ENCODE peak calls at places on chromosomes 12 and 14, in nine cellular contexts. F is pancreas; W is esophagus muscularis mucosa; T is CD4-positive, CD25-positive, alpha-beta regulatory T cell; G is HL-60; Z is aorta; J is kidney; B is tibial artery; V is psoas muscle. C is an unnamed sample.

GRCh38 chr12:84986586-84986985 is 49.5 kb downstream of the TSPAN19 start:
- DNase-seq in F (no peak), W (no peak), Z (no peak), B (no peak), J (no peak), T (no peak), G (no peak), V (no peak), C (no peak)

GRCh38 chr14:94562019-94562418 is 777 bp downstream of the SERPINA4 start:
- DNase-seq in B (peak), G (no peak), F (no peak), V (no peak), W (no peak), T (no peak), J (no peak), Z (no peak), C (no peak)

GRCh38 chr12:1494856-1495255 is 99.5 kb downstream of the FBXL14 start:
- DNase-seq in B (no peak), G (no peak), J (no peak), F (no peak), T (no peak), W (no peak), Z (no peak), V (no peak), C (no peak)

GRCh38 chr12:113130457-113131135 is 5.0 kb downstream of the RASAL1 start:
- DNase-seq in T (no peak), B (no peak), Z (no peak), F (peak), J (peak), G (no peak), W (no peak), V (no peak), C (no peak)

GRCh38 chr14:55097894-55098560 is 31.0 kb upstream of the LGALS3 start:
- DNase-seq in V (no peak), G (no peak), F (no peak), W (no peak), T (peak), Z (no peak), B (no peak), J (no peak), C (peak)

GRCh38 chr12:19484738-19485137 is 45.4 kb downstream of the AEBP2 start:
- DNase-seq in T (no peak), J (no peak), G (no peak), W (no peak), Z (no peak), F (no peak), V (no peak), B (no peak), C (no peak)

GRCh38 chr12:67355428-67356385 is 86.5 kb downstream of the CAND1 start:
- DNase-seq in F (no peak), V (no peak), Z (no peak), T (peak), B (no peak), G (no peak), W (no peak), J (no peak), C (no peak)

GRCh38 chr12:57006809-57007475 is 596 bp upstream of the ZBTB39 start:
- DNase-seq in J (no peak), V (no peak), Z (no peak), G (no peak), F (no peak), T (no peak), B (no peak), W (no peak), C (no peak)

GRCh38 chr14:68794130-68794855 is 1.4 kb upstream of the ZFP36L1 start:
- DNase-seq in G (peak), T (peak), F (peak), B (peak), V (peak), Z (peak), W (peak), J (peak), C (peak)

GRCh38 chr14:29028973-29029582 is 262.5 kb downstream of the FOXG1 start:
- DNase-seq in B (no peak), G (no peak), F (peak), T (no peak), J (no peak), W (no peak), V (no peak), Z (no peak), C (peak)

GRCh38 chr14:59657769-59658168 is 81.2 kb upstream of the CCDC175 start:
- DNase-seq in F (no peak), Z (no peak), B (no peak), J (peak), G (no peak), V (no peak), W (no peak), T (no peak), C (no peak)

GRCh38 chr12:88375301-88375959 is 204.8 kb downstream of the KITLG start:
- DNase-seq in V (no peak), Z (no peak), B (no peak), J (peak), T (no peak), W (no peak), F (no peak), G (no peak), C (no peak)

GRCh38 chr12:16636435-16637055 is 30.6 kb upstream of the LMO3 start:
- DNase-seq in B (no peak), Z (no peak), F (no peak), T (no peak), V (no peak), J (no peak), G (no peak), W (no peak), C (no peak)

GRCh38 chr14:92408186-92408585 is 85.2 kb downstream of the SLC24A4 start:
- DNase-seq in W (no peak), F (no peak), T (no peak), Z (no peak), J (no peak), B (no peak), V (no peak), G (no peak), C (no peak)

GRCh38 chr12:113048716-113049127 is 7.8 kb upstream of the DTX1 start:
- DNase-seq in Z (no peak), J (no peak), G (peak), T (peak), B (no peak), F (no peak), W (no peak), V (no peak), C (no peak)

GRCh38 chr14:41488401-41488800 is 118.3 kb upstream of the LRFN5 start:
- DNase-seq in G (no peak), B (no peak), J (no peak), F (no peak), V (no peak), Z (no peak), T (no peak), W (no peak), C (no peak)

GRCh38 chr12:48832321-48833060 is 14.2 kb downstream of the CACNB3 start:
- DNase-seq in B (no peak), W (no peak), J (no peak), F (no peak), G (no peak), V (no peak), T (no peak), Z (no peak), C (no peak)

GRCh38 chr14:77088219-77088618 is 9.8 kb upstream of the CIPC start:
- DNase-seq in G (no peak), B (no peak), W (no peak), V (no peak), Z (no peak), T (no peak), J (no peak), F (no peak), C (no peak)

GRCh38 chr14:106491851-106492250 is 965.5 kb downstream of the TMEM121 start:
- DNase-seq in J (no peak), V (no peak), F (peak), T (no peak), W (peak), Z (no peak), G (peak), B (no peak), C (no peak)

GRCh38 chr14:90555126-90556049 is 158.6 kb downstream of the CALM1 start:
- DNase-seq in T (no peak), J (peak), V (no peak), W (no peak), F (no peak), B (no peak), G (no peak), Z (peak), C (no peak)

GRCh38 chr12:88578274-88578673 is 2.0 kb downstream of the KITLG start:
- DNase-seq in Z (no peak), J (no peak), B (no peak), W (no peak), V (no peak), G (no peak), T (no peak), F (no peak), C (no peak)

GRCh38 chr12:98188649-98189048 is 326.7 kb upstream of the TMPO start:
- DNase-seq in Z (no peak), B (no peak), G (no peak), V (no peak), J (no peak), W (no peak), F (no peak), T (no peak), C (no peak)

GRCh38 chr12:2490746-2491145 is 304.0 kb upstream of the FKBP4 start:
- DNase-seq in G (no peak), T (no peak), V (no peak), B (no peak), W (no peak), J (no peak), Z (no peak), F (no peak), C (no peak)

GRCh38 chr12:13905795-13906194 is 75.6 kb downstream of the GRIN2B start:
- DNase-seq in Z (no peak), G (no peak), J (no peak), W (no peak), B (no peak), V (no peak), F (no peak), T (no peak), C (no peak)

GRCh38 chr14:74965770-74966153 is 10.4 kb upstream of the PGF start:
- DNase-seq in V (no peak), Z (no peak), B (no peak), G (no peak), T (no peak), J (no peak), F (no peak), W (no peak), C (no peak)

GRCh38 chr14:76870146-76870545 is 43.9 kb downstream of the LRRC74A start:
- DNase-seq in Z (no peak), B (no peak), G (no peak), W (no peak), F (no peak), T (no peak), J (no peak), V (no peak), C (no peak)

DNA sequence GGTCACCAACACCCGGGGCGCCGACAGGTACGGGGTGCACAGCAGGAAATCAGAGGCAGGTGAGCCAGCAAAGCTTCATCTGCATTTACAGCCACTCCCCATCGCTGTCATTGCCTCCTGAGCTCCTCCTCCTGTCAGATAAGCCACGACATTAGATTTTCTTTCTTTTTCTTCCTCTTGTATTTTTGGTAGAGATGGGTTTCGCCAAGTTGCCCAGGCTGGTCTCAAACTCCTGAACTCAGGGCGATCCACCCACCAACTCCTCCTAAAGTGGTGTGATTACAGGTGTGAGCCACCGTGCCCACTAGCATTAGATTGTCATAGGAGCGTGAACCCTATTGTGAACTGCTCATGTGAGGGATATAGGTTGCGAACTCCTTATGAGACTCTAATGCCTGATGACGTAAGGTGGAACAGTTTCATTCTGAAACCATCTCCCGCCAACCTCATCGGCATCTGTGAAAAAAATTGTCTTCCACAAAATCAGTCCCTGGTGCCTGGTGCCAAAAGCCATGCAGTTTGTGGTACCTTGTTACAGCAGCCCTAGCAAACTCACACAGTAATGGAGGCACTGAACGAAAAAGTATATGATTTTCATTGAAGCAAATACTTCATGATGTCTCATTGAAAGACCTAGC is 1.5 kb downstream of the STYK1 start:
- DNase-seq in F (no peak), B (no peak), T (no peak), G (no peak), J (no peak), V (no peak), Z (no peak), W (no peak), C (no peak)
- H3K27ac ChIP-seq in F (no peak), B (no peak), T (no peak), G (no peak), J (no peak), V (no peak), Z (no peak), W (no peak), C (no peak)

GRCh38 chr14:67487937-67488893 is at the start of gene TMEM229B:
- DNase-seq in Z (no peak), B (no peak), F (no peak), V (peak), G (peak), T (peak), W (no peak), J (peak), C (peak)
- H3K4me3 ChIP-seq in Z (no peak), B (peak), F (peak), V (peak), G (peak), T (peak), W (peak), J (peak), C (peak)

GRCh38 chr14:99752486-99753121 is 40.6 kb upstream of the EML1 start:
- DNase-seq in T (no peak), V (no peak), W (no peak), B (no peak), Z (peak), G (no peak), F (peak), J (peak), C (no peak)
- H3K27ac ChIP-seq in T (no peak), V (peak), W (peak), B (peak), Z (no peak), G (no peak), F (no peak), J (peak), C (peak)

DNA sequence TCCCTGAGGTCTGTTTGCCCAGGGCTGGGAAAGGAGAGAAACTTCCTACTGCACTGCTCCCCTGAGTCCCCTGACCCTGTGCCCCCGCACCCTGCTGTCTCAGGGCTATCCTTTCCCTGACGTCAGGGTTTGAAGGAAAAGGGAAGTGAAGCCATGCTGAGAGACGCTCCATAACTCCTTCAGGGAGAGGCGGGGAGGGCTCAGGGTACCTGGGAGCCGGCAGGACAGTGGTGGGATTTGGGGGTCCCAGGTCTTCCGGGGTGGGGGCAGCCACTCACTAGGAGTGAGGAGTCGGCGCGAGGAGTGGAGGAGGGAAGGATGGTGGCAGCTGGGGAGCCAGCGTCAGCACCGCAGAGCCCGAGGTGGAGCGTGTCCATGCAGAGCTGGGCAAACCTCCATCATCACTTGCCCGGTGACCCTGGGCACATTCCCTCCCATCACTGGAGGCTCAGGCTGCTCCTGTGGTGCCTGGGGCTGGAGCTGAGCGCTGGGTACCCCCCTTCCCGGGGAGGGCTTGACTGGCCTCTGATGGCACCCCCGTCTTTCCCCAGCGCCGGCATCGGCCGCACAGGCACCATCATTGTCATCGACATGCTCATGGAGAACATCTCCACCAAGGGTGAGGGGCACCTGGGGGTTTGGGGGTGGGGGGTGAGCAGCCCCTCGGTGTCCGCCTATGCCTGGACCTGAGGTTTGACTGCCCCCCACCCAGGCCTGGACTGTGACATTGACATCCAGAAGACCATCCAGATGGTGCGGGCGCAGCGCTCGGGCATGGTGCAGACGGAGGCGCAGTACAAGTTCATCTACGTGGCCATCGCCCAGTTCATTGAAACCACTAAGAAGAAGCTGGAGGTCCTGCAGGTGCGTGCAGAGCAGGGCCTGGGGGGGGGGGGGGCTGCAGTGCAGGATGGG is 8.5 kb downstream of the PTPN6 start:
- DNase-seq in T (no peak), W (no peak), Z (peak), B (peak), G (no peak), F (peak), V (peak), J (no peak), C (peak)
- H3K4me3 ChIP-seq in T (peak), W (no peak), Z (no peak), B (no peak), G (peak), F (no peak), V (no peak), J (peak), C (no peak)

GRCh38 chr12:53058674-53059433 is 9.0 kb downstream of the TNS2 start:
- DNase-seq in Z (peak), F (peak), B (peak), W (no peak), G (no peak), T (no peak), V (peak), J (peak), C (no peak)
- H3K27ac ChIP-seq in Z (no peak), F (no peak), B (peak), W (peak), G (no peak), T (no peak), V (no peak), J (no peak), C (no peak)

DNA sequence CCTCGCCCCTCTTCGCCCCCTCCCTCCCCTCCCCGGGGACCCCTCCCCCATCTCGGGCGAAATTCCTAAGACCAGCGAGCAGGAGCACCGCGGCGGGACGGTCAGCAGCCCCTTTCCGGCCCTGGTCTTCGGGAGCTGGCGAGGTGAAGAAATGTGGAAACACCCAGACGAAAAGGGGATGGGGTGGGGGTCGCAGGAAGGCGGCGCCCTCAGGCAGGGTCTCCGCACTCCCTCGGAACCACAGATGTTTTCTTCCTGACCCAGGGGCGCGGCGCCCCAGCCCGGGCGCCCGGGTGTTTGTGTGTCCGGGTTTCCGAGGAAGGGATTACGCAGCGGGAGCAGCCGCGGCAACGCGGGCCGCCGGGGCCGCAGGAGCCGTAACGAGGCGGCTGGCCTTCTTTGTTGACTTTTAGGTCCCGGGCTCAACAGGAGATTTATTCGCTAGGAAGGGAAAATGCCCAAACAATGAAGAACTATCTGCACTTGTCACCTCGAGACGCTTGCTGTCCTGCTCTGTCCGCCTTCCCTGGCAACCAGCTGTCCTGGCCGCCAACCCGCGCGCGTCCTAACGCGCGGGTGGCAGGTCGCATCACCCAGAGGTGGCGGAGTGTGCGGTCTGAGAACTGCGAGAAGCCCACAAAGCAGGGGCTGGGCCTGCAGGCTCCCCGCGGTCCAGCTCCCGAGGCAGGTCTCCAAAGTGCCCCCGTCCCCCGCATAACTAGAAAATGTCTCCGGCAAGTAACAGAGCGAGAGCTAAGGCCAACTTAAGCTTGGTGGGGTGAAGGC is 7.0 kb downstream of the FOXA1 start:
- DNase-seq in G (no peak), T (no peak), Z (peak), J (peak), V (no peak), W (no peak), F (peak), B (no peak), C (no peak)
- H3K4me3 ChIP-seq in G (no peak), T (no peak), Z (no peak), J (no peak), V (peak), W (no peak), F (no peak), B (no peak), C (peak)

C was measured in right lobe of liver.